ENCODE peak calls at places on chromosomes 12 and 14, in seven cellular contexts. I is HuH-7.5; O is NCI-H1417; Y is Right ventricle myocardium superior; F is HS-5; B is activated naive CD4-positive, alpha-beta T cell treated with anti-CD3 and anti-CD28 coated beads, Interleukin-2, amount 10 ng/mL, durations not matched to agents 7 days and 5 days; U is retinal pigment epithelial cell. J is an unnamed sample.

GRCh38 chr12:46432325-46432724 is 59.8 kb upstream of the SLC38A2 start:
- DNase-seq in O (no peak), I (no peak), B (no peak), Y (no peak), U (no peak), F (no peak), J (no peak)

GRCh38 chr14:91269076-91269991 is 24.8 kb upstream of the GPR68 start:
- DNase-seq in Y (peak), F (no peak), O (no peak), B (no peak), I (no peak), U (no peak), J (no peak)

GRCh38 chr14:71647086-71647784 is 285.0 kb upstream of the RGS6 start:
- DNase-seq in I (no peak), U (peak), O (peak), F (no peak), Y (no peak), B (no peak), J (peak)

GRCh38 chr14:92209141-92209540 is 87.4 kb downstream of the CPSF2 start:
- DNase-seq in B (no peak), O (no peak), I (no peak), F (no peak), Y (no peak), U (no peak), J (no peak)

GRCh38 chr14:74573421-74574091 is 38.5 kb downstream of the LTBP2 start:
- DNase-seq in O (no peak), U (no peak), B (peak), I (no peak), Y (peak), F (no peak), J (peak)

GRCh38 chr14:56339855-56340701 is 221.9 kb downstream of the PELI2 start:
- DNase-seq in I (peak), Y (peak), U (peak), B (peak), F (peak), O (peak), J (peak)

GRCh38 chr12:61780435-61780834 is 479.8 kb upstream of the USP15 start:
- DNase-seq in U (no peak), Y (no peak), I (no peak), O (peak), B (no peak), F (no peak), J (no peak)

GRCh38 chr12:119679081-119679480 is 11.1 kb downstream of the PRKAB1 start:
- DNase-seq in F (no peak), O (peak), U (no peak), I (no peak), B (no peak), Y (no peak), J (peak)

GRCh38 chr14:66117600-66117999 is 368.6 kb upstream of the CCDC196 start:
- DNase-seq in O (no peak), U (peak), I (no peak), F (peak), Y (no peak), B (no peak), J (no peak)

GRCh38 chr14:100323942-100324307 is 786 bp downstream of the SLC25A47 start:
- DNase-seq in F (no peak), U (no peak), B (no peak), Y (no peak), O (no peak), I (no peak), J (peak)

GRCh38 chr12:26017484-26018211 is 59.2 kb downstream of the RASSF8 start:
- DNase-seq in B (no peak), O (peak), Y (no peak), U (no peak), F (no peak), I (peak), J (no peak)

GRCh38 chr14:75257241-75257640 is 21.4 kb upstream of the FOS start:
- DNase-seq in O (no peak), U (no peak), F (peak), Y (no peak), I (no peak), B (no peak), J (no peak)

GRCh38 chr12:46585854-46586621 is 213.5 kb upstream of the SLC38A2 start:
- DNase-seq in I (no peak), Y (no peak), U (peak), F (peak), O (peak), B (peak), J (peak)

GRCh38 chr14:74566174-74567125 is 45.6 kb downstream of the LTBP2 start:
- DNase-seq in Y (peak), B (no peak), F (no peak), U (no peak), O (no peak), I (peak), J (no peak)

GRCh38 chr12:88944403-88944802 is 364.1 kb upstream of the KITLG start:
- DNase-seq in O (no peak), U (no peak), B (no peak), I (no peak), F (no peak), Y (no peak), J (no peak)

GRCh38 chr12:96719671-96720362 is 187.2 kb upstream of the NEDD1 start:
- DNase-seq in U (no peak), B (peak), Y (no peak), F (no peak), O (peak), I (no peak), J (peak)

GRCh38 chr12:32437095-32437515 is 37.7 kb downstream of the FGD4 start:
- DNase-seq in F (peak), I (peak), B (no peak), O (no peak), Y (no peak), U (peak), J (no peak)